ENCODE peak calls at places on chromosomes 7 and 10, in six cellular contexts. P is AG04450, M is fibroblast of mammary gland, J is IMR-90, L is foreskin fibroblast, V is AG04449. Z is an unnamed sample.

GRCh38 chr7:157851501-157852067 is 514.8 kb downstream of the DNAJB6 start:
- DNase-seq in P (no peak), M (peak; percentile 28), J (no peak), L (no peak), V (no peak), Z (no peak)

GRCh38 chr10:76033457-76034196 is 602.2 kb downstream of the LRMDA start:
- DNase-seq in P (no peak), M (peak; percentile 72), J (peak; percentile 5), L (peak; percentile 71), V (peak; percentile 16), Z (no peak)

GRCh38 chr7:124937076-124937475 is 7.5 kb upstream of the POT1 start:
- DNase-seq in P (no peak), M (no peak), J (no peak), L (no peak), V (no peak), Z (no peak)

GRCh38 chr7:76261935-76262334 is 40.5 kb upstream of the HSPB1 start:
- DNase-seq in P (no peak), M (no peak), J (no peak), L (no peak), V (no peak), Z (no peak)

GRCh38 chr7:19713676-19714075 is 4.8 kb upstream of the POLR1F start:
- DNase-seq in P (peak; percentile 6), M (peak; percentile 57), J (peak; percentile 45), L (peak; percentile 67), V (peak; percentile 2), Z (no peak)

GRCh38 chr10:111076682-111077661 is at the start of gene ADRA2A:
- DNase-seq in P (no peak), M (peak; percentile 34), J (peak; percentile 15), L (peak; percentile 65), V (no peak), Z (peak; percentile 29)

GRCh38 chr10:3992374-3993178 is 207.6 kb upstream of the KLF6 start:
- DNase-seq in P (no peak), M (no peak), J (no peak), L (no peak), V (no peak), Z (no peak)

GRCh38 chr7:13577566-13578145 is 411.8 kb downstream of the ETV1 start:
- DNase-seq in P (no peak), M (no peak), J (peak; percentile 14), L (no peak), V (no peak), Z (no peak)

GRCh38 chr10:92486637-92487036 is 87.3 kb downstream of the IDE start:
- DNase-seq in P (no peak), M (no peak), J (no peak), L (peak; percentile 4), V (no peak), Z (no peak)

GRCh38 chr10:131211146-131211545 is 100.4 kb downstream of the TCERG1L start:
- DNase-seq in P (no peak), M (no peak), J (no peak), L (no peak), V (no peak), Z (no peak)
- H3K4me3 ChIP-seq in P (no peak overlapping the region), M (no peak overlapping the region), J (no peak overlapping the region), L (no peak overlapping the region), V (no peak overlapping the region), Z (no peak overlapping the region)

GRCh38 chr7:150784120-150784736 is 15.9 kb downstream of the TMEM176B start:
- DNase-seq in P (no peak), M (peak; percentile 31), J (no peak), L (no peak), V (no peak), Z (no peak)

GRCh38 chr7:150790416-150791075 is 9.6 kb downstream of the TMEM176B start:
- DNase-seq in P (no peak), M (no peak), J (no peak), L (no peak), V (no peak), Z (no peak)

GRCh38 chr7:150784954-150785353 is 15.2 kb downstream of the TMEM176B start:
- DNase-seq in P (no peak), M (peak; percentile 84), J (no peak), L (no peak), V (no peak), Z (no peak)

GRCh38 chr7:150788474-150789269 is 11.5 kb downstream of the TMEM176B start:
- DNase-seq in P (no peak), M (peak; percentile 95), J (peak; percentile 44), L (no peak), V (no peak), Z (no peak)

GRCh38 chr7:150787321-150788281 is 12.6 kb downstream of the TMEM176B start:
- DNase-seq in P (no peak), M (peak; percentile 44), J (no peak), L (no peak), V (no peak), Z (no peak)
- TF ChIP-seq CTCF in P (no peak), M (no peak), J (no peak), L (no peak), V (no peak), Z (no peak)

GRCh38 chr10:62818426-62819011 is 2.4 kb upstream of the EGR2 start:
- DNase-seq in P (no peak), M (no peak), J (no peak), L (peak; percentile 40), V (no peak), Z (peak; percentile 51)
- H3K4me3 ChIP-seq in P (peak overlapping the region; percentile 68), M (peak overlapping the region; percentile 6), J (peak overlapping the region; percentile 16), L (peak overlapping the region; percentile 59), V (peak overlapping the region; percentile 65), Z (peak overlapping the region; percentile 43)

GRCh38 chr7:81308643-81309354 is 389.9 kb upstream of the SEMA3C start:
- DNase-seq in P (no peak), M (peak; percentile 85), J (peak; percentile 31), L (peak; percentile 77), V (no peak), Z (no peak)
- TF ChIP-seq CTCF in P (no peak), M (no peak), J (no peak), L (no peak), V (no peak), Z (no peak)

DNA sequence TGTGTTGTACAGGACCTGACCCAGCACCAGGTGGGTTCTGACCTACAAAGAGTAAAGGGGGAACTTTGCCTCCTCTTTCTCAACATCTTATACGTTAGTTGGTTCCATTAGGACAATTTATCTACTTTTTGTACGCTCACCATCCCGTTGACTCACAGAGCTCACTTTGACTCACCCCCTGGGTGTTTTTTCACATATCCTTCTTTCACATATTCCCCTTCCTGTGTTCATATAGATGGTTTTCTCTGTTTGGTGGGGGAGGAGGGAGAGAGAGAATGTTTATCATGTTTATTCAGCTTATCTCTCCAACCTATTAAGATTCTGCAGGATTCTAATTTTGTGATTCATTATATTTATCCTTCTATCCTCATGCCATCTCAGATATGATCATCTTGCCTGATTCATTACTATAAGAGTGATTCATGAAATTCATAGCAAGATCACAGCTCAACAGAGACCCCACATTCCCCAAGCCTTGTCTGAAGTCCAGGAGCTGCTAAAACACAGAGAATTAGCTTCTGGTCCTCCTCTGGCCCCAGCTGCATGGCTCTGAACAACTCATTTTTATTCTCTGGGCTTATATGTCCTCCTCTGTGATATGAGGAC is 37.2 kb downstream of the PRSS2 start:
- DNase-seq in P (no peak), M (peak; percentile 45), J (peak; percentile 15), L (peak; percentile 25), V (no peak), Z (peak; percentile 23)
- H3K4me3 ChIP-seq in P (no peak overlapping the region), M (no peak overlapping the region), J (no peak overlapping the region), L (no peak overlapping the region), V (no peak overlapping the region), Z (no peak overlapping the region)

GRCh38 chr10:14526326-14526725 is 195.6 kb upstream of the FRMD4A start:
- DNase-seq in P (no peak), M (no peak), J (no peak), L (no peak), V (no peak), Z (no peak)
- TF ChIP-seq CTCF in P (no peak), M (no peak), J (no peak), L (no peak), V (no peak), Z (no peak)

GRCh38 chr7:27159278-27160146 is 3.0 kb upstream of the HOXA7 start:
- DNase-seq in P (no peak), M (peak; percentile 15), J (no peak), L (no peak), V (no peak), Z (no peak)
- H3K4me3 ChIP-seq in P (no peak overlapping the region), M (peak overlapping the region; percentile 77), J (no peak overlapping the region), L (no peak overlapping the region), V (no peak overlapping the region), Z (no peak overlapping the region)

Z was measured in GM06990.